ENCODE peak calls at places on chromosomes 13 and 19, in nine cellular contexts. S is chondrocyte; A is hypothalamus; V is effector CD4-positive, alpha-beta T cell; T is myocyte; J is A172; C is lower lobe of right lung; Y is ureter; Z is mucosa of descending colon. Q is an unnamed sample.

GRCh38 chr19:32928806-32929205 is 43.0 kb downstream of the CEP89 start:
- DNase-seq in Y (no peak), C (no peak), S (no peak), Z (no peak), V (no peak), J (no peak), A (no peak), T (no peak), Q (no peak)

GRCh38 chr19:897442-898039 is 4.3 kb downstream of the RNU6-9 start:
- DNase-seq in V (no peak), C (no peak), T (no peak), S (peak), J (no peak), Z (no peak), Y (no peak), A (no peak), Q (no peak)

GRCh38 chr19:8017808-8018207 is 12.4 kb upstream of the ELAVL1 start:
- DNase-seq in Y (no peak), A (no peak), S (no peak), C (peak), T (no peak), J (no peak), V (peak), Z (peak), Q (peak)

GRCh38 chr13:113182046-113182445 is 23.6 kb downstream of the PROZ start:
- DNase-seq in Z (no peak), S (no peak), C (no peak), Y (no peak), A (no peak), J (no peak), T (peak), V (no peak), Q (no peak)

GRCh38 chr19:4007836-4008539 is 452 bp downstream of the PIAS4 start:
- DNase-seq in J (no peak), T (peak), C (no peak), S (no peak), A (no peak), Y (no peak), V (no peak), Z (peak), Q (peak)

GRCh38 chr19:1675633-1676350 is 23.4 kb upstream of the TCF3 start:
- DNase-seq in Z (no peak), V (no peak), Y (no peak), J (no peak), C (no peak), T (no peak), S (no peak), A (no peak), Q (no peak)

GRCh38 chr19:49422407-49423277 is 599 bp downstream of the PTH2 start:
- DNase-seq in Y (no peak), V (no peak), C (no peak), Z (peak), J (no peak), A (no peak), S (no peak), T (no peak), Q (peak)

GRCh38 chr13:35144496-35144895 is 202.4 kb downstream of the NBEA start:
- DNase-seq in V (no peak), Y (no peak), A (no peak), S (no peak), T (no peak), C (no peak), Z (no peak), J (peak), Q (no peak)

GRCh38 chr13:25468330-25469178 is 96.8 kb downstream of the ATP8A2 start:
- DNase-seq in J (no peak), A (no peak), Z (no peak), V (no peak), T (no peak), C (no peak), S (no peak), Y (no peak), Q (no peak)

GRCh38 chr13:69580255-69580654 is 527.4 kb upstream of the ATXN8OS start:
- DNase-seq in C (no peak), J (no peak), T (no peak), S (no peak), Y (no peak), A (no peak), V (no peak), Z (no peak), Q (no peak)

GRCh38 chr19:19670070-19670551 is 1.5 kb downstream of the ZNF101 start:
- DNase-seq in Y (no peak), T (no peak), C (no peak), S (no peak), V (no peak), A (no peak), Z (peak), J (no peak), Q (no peak)

GRCh38 chr19:5850743-5851293 is 431 bp downstream of the FUT3 start:
- DNase-seq in T (peak), V (no peak), J (peak), S (no peak), C (peak), A (no peak), Z (peak), Y (peak), Q (no peak)

GRCh38 chr13:99215466-99215865 is 14.8 kb downstream of the UBAC2 start:
- DNase-seq in A (no peak), Y (no peak), S (no peak), V (peak), C (no peak), Z (peak), T (no peak), J (no peak), Q (peak)

GRCh38 chr13:97225533-97225932 is 3.4 kb downstream of the MBNL2 start:
- DNase-seq in J (no peak), A (no peak), S (no peak), V (no peak), Z (no peak), Y (no peak), T (no peak), C (no peak), Q (no peak)

GRCh38 chr19:51108805-51109146 is 567 bp upstream of the CTU1 start:
- DNase-seq in C (no peak), V (no peak), T (no peak), J (no peak), Z (peak), S (no peak), Y (no peak), A (no peak), Q (no peak)

GRCh38 chr13:45658586-45659235 is 43.2 kb upstream of the ERICH6B start:
- DNase-seq in S (no peak), J (peak), C (no peak), V (no peak), Y (no peak), T (peak), Z (no peak), A (no peak), Q (no peak)

GRCh38 chr13:75762066-75762937 is 126.2 kb downstream of the LMO7 start:
- DNase-seq in Z (no peak), A (no peak), C (no peak), S (no peak), J (no peak), Y (peak), T (peak), V (no peak), Q (peak)

GRCh38 chr19:10887616-10888367 is 16.4 kb downstream of the CARM1 start:
- DNase-seq in S (no peak), V (no peak), Y (no peak), J (no peak), Z (no peak), T (no peak), C (no peak), A (no peak), Q (no peak)

GRCh38 chr19:12788025-12788681 is 3.1 kb upstream of the JUNB start:
- DNase-seq in Z (no peak), V (no peak), S (no peak), Y (no peak), T (no peak), A (no peak), C (no peak), J (no peak), Q (no peak)

GRCh38 chr19:21848706-21849105 is 12.7 kb upstream of the ZNF43 start:
- DNase-seq in A (no peak), Y (no peak), J (peak), V (no peak), C (no peak), T (no peak), Z (no peak), S (no peak), Q (no peak)

GRCh38 chr19:49361438-49362047 is 673 bp downstream of the TEAD2 start:
- DNase-seq in V (no peak), J (peak), A (no peak), T (peak), S (no peak), C (peak), Y (peak), Z (peak), Q (no peak)

GRCh38 chr13:66312312-66313087 is 917.6 kb downstream of the PCDH9 start:
- DNase-seq in V (no peak), T (peak), Z (no peak), C (no peak), J (no peak), Y (peak), S (no peak), A (no peak), Q (no peak)

GRCh38 chr19:6667114-6667627 is 2.8 kb downstream of the TNFSF14 start:
- DNase-seq in T (no peak), J (no peak), Z (no peak), C (peak), A (no peak), S (no peak), Y (no peak), V (peak), Q (no peak)

GRCh38 chr13:40381935-40382764 is 284.3 kb downstream of the FOXO1 start:
- DNase-seq in T (no peak), S (no peak), C (no peak), Y (no peak), J (no peak), Z (no peak), V (no peak), A (no peak), Q (no peak)

GRCh38 chr19:19741184-19741583 is 8.3 kb upstream of the ZNF14 start:
- DNase-seq in V (no peak), A (no peak), J (no peak), Y (no peak), Z (no peak), T (no peak), S (no peak), C (no peak), Q (no peak)

GRCh38 chr19:49677232-49677881 is at the start of gene PRMT1:
- DNase-seq in C (no peak), V (peak), Y (no peak), J (peak), Z (peak), A (no peak), T (peak), S (no peak), Q (no peak)

GRCh38 chr13:75485286-75486062 is 3.5 kb upstream of the TBC1D4 start:
- DNase-seq in S (no peak), T (no peak), Y (no peak), J (peak), C (no peak), V (no peak), A (no peak), Z (no peak), Q (no peak)